ENCODE peak calls at places on chromosomes 12 and 14, in ten cellular contexts. F is left ventricle myocardium inferior, C is frontal cortex, L is AG10803, K is NCI-H1092, N is GM20000, H is NCI-H510A treated with DMSO at 0.1 percent for 48 hours, D is EL, S is thoracic aorta, E is ELF-1. J is an unnamed sample.

GRCh38 chr14:78970677-78971076 is 800.5 kb downstream of the NRXN3 start:
- DNase-seq in F (no peak), C (no peak), L (no peak), K (peak; percentile 95), N (no peak), H (no peak), D (no peak), S (no peak), E (no peak), J (no peak)

GRCh38 chr12:53569174-53569557 is 57.0 kb downstream of the ATF7 start:
- DNase-seq in F (no peak), C (no peak), L (peak; percentile 84), K (no peak), N (no peak), H (no peak), D (peak; percentile 33), S (no peak), E (no peak), J (no peak)

GRCh38 chr12:95118138-95118787 is 44.8 kb upstream of the NR2C1 start:
- DNase-seq in F (no peak), C (no peak), L (peak; percentile 92), K (no peak), N (no peak), H (no peak), D (peak; percentile 90), S (no peak), E (no peak), J (no peak)

GRCh38 chr12:11568762-11569478 is 80.6 kb upstream of the ETV6 start:
- DNase-seq in F (no peak), C (no peak), L (no peak), K (no peak), N (peak; percentile 35), H (no peak), D (no peak), S (no peak), E (no peak), J (no peak)

GRCh38 chr12:87253157-87253556 is 776.0 kb downstream of the C12orf50 start:
- DNase-seq in F (no peak), C (no peak), L (no peak), K (no peak), N (no peak), H (no peak), D (no peak), S (no peak), E (peak; percentile 6), J (no peak)

GRCh38 chr12:8037046-8037663 is 4.6 kb downstream of the FOXJ2 start:
- DNase-seq in F (no peak), C (no peak), L (no peak), K (no peak), N (peak; percentile 63), H (no peak), D (no peak), S (no peak), E (no peak), J (no peak)

GRCh38 chr12:115785548-115785947 is 491.9 kb downstream of the MED13L start:
- DNase-seq in F (no peak), C (no peak), L (no peak), K (no peak), N (no peak), H (no peak), D (no peak), S (no peak), E (no peak), J (no peak)

GRCh38 chr12:10361084-10361483 is 28.8 kb downstream of the KLRK1 start:
- DNase-seq in F (no peak), C (no peak), L (no peak), K (no peak), N (no peak), H (peak; percentile 94), D (no peak), S (no peak), E (peak; percentile 27), J (no peak)

GRCh38 chr14:73491977-73492552 is 1.3 kb downstream of the RIOX1 start:
- DNase-seq in F (no peak), C (no peak), L (no peak), K (no peak), N (no peak), H (no peak), D (no peak), S (no peak), E (no peak), J (no peak)

GRCh38 chr14:53696217-53696965 is 260.2 kb downstream of the BMP4 start:
- DNase-seq in F (no peak), C (no peak), L (no peak), K (no peak), N (no peak), H (no peak), D (no peak), S (no peak), E (no peak), J (no peak)

GRCh38 chr12:101325590-101325989 is 45.7 kb downstream of the UTP20 start:
- DNase-seq in F (no peak), C (no peak), L (no peak), K (no peak), N (no peak), H (no peak), D (no peak), S (no peak), E (no peak), J (no peak)

GRCh38 chr14:22836301-22837058 is at the start of gene MMP14:
- DNase-seq in F (peak; percentile 73), C (peak; percentile 68), L (peak; percentile 91), K (no peak), N (no peak), H (no peak), D (peak; percentile 92), S (peak; percentile 77), E (peak; percentile 72), J (peak; percentile 59)

GRCh38 chr14:52835122-52835903 is 43.9 kb upstream of the GNPNAT1 start:
- DNase-seq in F (no peak), C (no peak), L (peak; percentile 45), K (peak; percentile 11), N (no peak), H (peak; percentile 10), D (peak; percentile 89), S (no peak), E (peak; percentile 81), J (no peak)

GRCh38 chr12:114400925-114401324 is 5.0 kb downstream of the TBX5 start:
- DNase-seq in F (peak; percentile 49), C (no peak), L (peak; percentile 84), K (no peak), N (no peak), H (no peak), D (peak; percentile 85), S (no peak), E (peak; percentile 49), J (no peak)

GRCh38 chr12:56158029-56158925 is at the start of gene MYL6:
- DNase-seq in F (peak; percentile 94), C (peak; percentile 90), L (peak; percentile 98), K (peak; percentile 93), N (peak; percentile 91), H (peak; percentile 97), D (peak; percentile 98), S (peak; percentile 99), E (peak; percentile 95), J (peak; percentile 96)

GRCh38 chr14:55152052-55152753 is 23.2 kb downstream of the LGALS3 start:
- DNase-seq in F (no peak), C (no peak), L (peak; percentile 52), K (no peak), N (no peak), H (no peak), D (peak; percentile 36), S (no peak), E (no peak), J (no peak)

GRCh38 chr14:77161011-77161410 is 19.4 kb upstream of the ZDHHC22 start:
- DNase-seq in F (no peak), C (no peak), L (no peak), K (no peak), N (no peak), H (no peak), D (no peak), S (no peak), E (no peak), J (no peak)

GRCh38 chr12:8032242-8033152 is at the start of gene FOXJ2:
- DNase-seq in F (peak; percentile 88), C (peak; percentile 89), L (peak; percentile 64), K (peak; percentile 50), N (peak; percentile 90), H (peak; percentile 25), D (peak; percentile 72), S (no peak), E (peak; percentile 57), J (peak; percentile 86)

GRCh38 chr12:121392325-121392716 is 7.6 kb upstream of the RNF34 start:
- DNase-seq in F (no peak), C (no peak), L (no peak), K (no peak), N (no peak), H (no peak), D (no peak), S (no peak), E (no peak), J (no peak)

GRCh38 chr12:52552055-52552454 is 890 bp downstream of the KRT71 start:
- DNase-seq in F (no peak), C (no peak), L (no peak), K (no peak), N (no peak), H (no peak), D (no peak), S (no peak), E (no peak), J (no peak)

GRCh38 chr14:30533126-30533525 is 25.8 kb upstream of the G2E3 start:
- DNase-seq in F (no peak), C (no peak), L (no peak), K (no peak), N (no peak), H (no peak), D (no peak), S (no peak), E (no peak), J (no peak)

GRCh38 chr12:1566449-1567135 is 27.8 kb downstream of the FBXL14 start:
- DNase-seq in F (no peak), C (no peak), L (no peak), K (no peak), N (no peak), H (no peak), D (no peak), S (no peak), E (peak; percentile 77), J (no peak)

GRCh38 chr12:96438330-96438729 is 38.1 kb upstream of the CDK17 start:
- DNase-seq in F (no peak), C (no peak), L (no peak), K (no peak), N (no peak), H (no peak), D (no peak), S (no peak), E (no peak), J (no peak)

GRCh38 chr14:100586520-100587247 is 533 bp downstream of the BEGAIN start:
- DNase-seq in F (peak; percentile 14), C (no peak), L (no peak), K (no peak), N (peak; percentile 63), H (peak; percentile 66), D (peak; percentile 63), S (no peak), E (no peak), J (peak; percentile 45)

GRCh38 chr12:3496964-3497363 is 6.0 kb downstream of the PRMT8 start:
- DNase-seq in F (no peak), C (no peak), L (no peak), K (peak; percentile 27), N (no peak), H (peak; percentile 76), D (no peak), S (no peak), E (peak; percentile 24), J (no peak)

GRCh38 chr12:69901141-69901900 is 76.3 kb downstream of the MYRFL start:
- DNase-seq in F (no peak), C (no peak), L (peak; percentile 55), K (no peak), N (no peak), H (no peak), D (peak; percentile 36), S (no peak), E (no peak), J (no peak)

GRCh38 chr12:92943482-92944250 is 14.6 kb upstream of the EEA1 start:
- DNase-seq in F (no peak), C (no peak), L (peak; percentile 34), K (no peak), N (no peak), H (no peak), D (no peak), S (no peak), E (no peak), J (no peak)

GRCh38 chr14:32258574-32258973 is 55.5 kb upstream of the RNU6-8 start:
- DNase-seq in F (no peak), C (no peak), L (peak; percentile 16), K (no peak), N (no peak), H (no peak), D (no peak), S (no peak), E (no peak), J (no peak)

J was measured in lower lobe of right lung.